ENCODE peak calls at places on chromosome 15, in nine cellular contexts. I is osteoblast, O is ovary, J is mesendoderm, P is GM23338, G is Caco-2, T is GM23248, S is psoas muscle, N is H9. F is an unnamed sample. For H3K4me1, the result is how much of the 10 kb centered on the place peaks cover.

GRCh38 chr15:60585743-60586708 is 107.1 kb upstream of the ICE2 start:
- DNase-seq in P (peak), O (peak), T (peak), N (no peak), G (peak), J (peak), I (peak), S (no peak), F (no peak)

GRCh38 chr15:27222479-27222878 is 251.5 kb downstream of the GABRG3 start:
- DNase-seq in G (no peak), T (peak), N (no peak), I (no peak), J (no peak), S (no peak), P (no peak), O (no peak), F (no peak)

GRCh38 chr15:23420806-23421575 is 26.1 kb downstream of the GOLGA6L2 start:
- DNase-seq in S (no peak), O (no peak), J (no peak), G (peak), I (no peak), P (no peak), N (no peak), T (no peak), F (no peak)

GRCh38 chr15:44676676-44677075 is 13.2 kb upstream of the SPG11 start:
- DNase-seq in P (no peak), O (no peak), I (no peak), T (no peak), S (no peak), J (no peak), G (no peak), N (no peak), F (no peak)

GRCh38 chr15:77748078-77749064 is 115.7 kb upstream of the LINGO1 start:
- DNase-seq in J (no peak), G (no peak), S (no peak), O (no peak), I (no peak), P (peak), T (no peak), N (peak), F (no peak)

GRCh38 chr15:24954783-24955548 is at the start of the genes SNRPN and SNURF:
- DNase-seq in T (peak), P (peak), S (peak), I (peak), J (peak), G (peak), O (peak), N (peak), F (peak)

GRCh38 chr15:57885435-57885834 is 178.9 kb downstream of the POLR2M start:
- DNase-seq in P (no peak), O (no peak), N (no peak), T (no peak), J (no peak), S (no peak), G (no peak), I (no peak), F (no peak)

GRCh38 chr15:95303659-95304058 is 1026.8 kb upstream of the NR2F2 start:
- DNase-seq in I (no peak), P (no peak), T (no peak), S (no peak), G (no peak), O (no peak), N (no peak), J (no peak), F (no peak)

GRCh38 chr15:51825701-51826100 is 3.8 kb upstream of the TMOD3 start:
- DNase-seq in O (no peak), T (no peak), S (no peak), N (no peak), I (no peak), J (no peak), P (no peak), G (no peak), F (no peak)

GRCh38 chr15:99167640-99168039 is 62.8 kb downstream of the SYNM start:
- DNase-seq in P (no peak), N (no peak), O (no peak), S (no peak), I (no peak), T (no peak), J (no peak), G (no peak), F (no peak)

GRCh38 chr15:32878849-32879795 is 161.3 kb downstream of the GREM1 start:
- DNase-seq in I (no peak), N (no peak), O (no peak), J (peak), S (no peak), T (peak), P (no peak), G (no peak), F (no peak)

GRCh38 chr15:91759560-91759959 is 93.9 kb upstream of the SLCO3A1 start:
- DNase-seq in O (no peak), G (no peak), T (no peak), N (no peak), P (no peak), I (no peak), S (no peak), J (no peak), F (no peak)

GRCh38 chr15:95024388-95024787 is 793.0 kb downstream of the MCTP2 start:
- DNase-seq in J (peak), O (no peak), N (no peak), I (no peak), P (peak), G (no peak), T (peak), S (no peak), F (no peak)

GRCh38 chr15:43285609-43286037 is 18.9 kb upstream of the TGM5 start:
- DNase-seq in S (no peak), I (peak), P (peak), O (peak), J (peak), T (peak), N (no peak), G (peak), F (no peak)

GRCh38 chr15:35519536-35520149 is 26.3 kb downstream of the DPH6 start:
- DNase-seq in S (no peak), G (no peak), I (no peak), T (peak), J (peak), N (no peak), O (no peak), P (peak), F (no peak)

GRCh38 chr15:78438595-78439285 is 724 bp downstream of the IREB2 start:
- DNase-seq in S (no peak), T (peak), G (no peak), I (peak), O (no peak), J (peak), N (no peak), P (peak), F (no peak)

GRCh38 chr15:93109370-93110105 is 20.5 kb upstream of the RGMA start:
- DNase-seq in P (peak), J (peak), S (no peak), I (no peak), N (peak), O (no peak), T (no peak), G (no peak), F (no peak)

GRCh38 chr15:40108061-40108854 is 421 bp downstream of the BMF start:
- DNase-seq in N (no peak), I (peak), P (peak), T (peak), G (peak), S (peak), O (peak), J (peak), F (peak)
- H3K4me1 ChIP-seq in N (under half), I (under half), P (half or more), T (under half), G (under half), S (under half), O (under half), J (under half), F (under half)

DNA sequence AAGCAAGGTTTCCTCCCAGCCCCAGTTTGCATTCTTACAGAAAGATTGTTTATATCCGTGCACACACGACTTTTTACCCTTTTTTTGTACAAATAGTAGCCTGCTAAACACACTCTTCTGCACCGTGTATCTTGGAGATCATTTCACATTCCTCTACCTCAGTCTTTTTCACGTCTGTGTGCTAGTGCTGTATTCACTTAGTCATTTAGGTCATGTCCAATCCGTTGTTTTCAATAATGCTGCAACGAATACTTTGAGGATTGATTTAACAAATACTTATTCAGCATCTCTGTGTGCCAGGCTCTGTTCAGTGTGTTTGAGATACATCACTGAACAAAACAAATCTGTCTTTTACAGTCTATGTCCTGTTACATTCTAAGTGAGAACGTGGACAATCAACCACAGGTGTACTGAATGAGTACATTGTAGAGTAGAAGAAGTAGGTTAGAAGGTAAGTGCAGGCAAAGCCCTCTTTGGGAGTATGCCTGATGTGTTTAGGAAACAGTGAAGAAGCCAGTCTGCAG is 917 bp downstream of the JMJD7 start:
- DNase-seq in T (no peak), S (no peak), O (no peak), P (no peak), J (no peak), I (peak), N (no peak), G (no peak), F (no peak)
- H3K4me1 ChIP-seq in T (under half), S (under half), O (under half), P (under half), J (under half), I (under half), N (under half), G (under half), F (under half)

GRCh38 chr15:31215490-31216209 is 111.0 kb upstream of the KLF13 start:
- DNase-seq in T (peak), P (peak), G (peak), N (peak), J (peak), O (peak), I (peak), S (peak), F (peak)
- H3K4me1 ChIP-seq in T (under half), P (under half), G (under half), N (under half), J (under half), O (under half), I (under half), S (under half), F (under half)

DNA sequence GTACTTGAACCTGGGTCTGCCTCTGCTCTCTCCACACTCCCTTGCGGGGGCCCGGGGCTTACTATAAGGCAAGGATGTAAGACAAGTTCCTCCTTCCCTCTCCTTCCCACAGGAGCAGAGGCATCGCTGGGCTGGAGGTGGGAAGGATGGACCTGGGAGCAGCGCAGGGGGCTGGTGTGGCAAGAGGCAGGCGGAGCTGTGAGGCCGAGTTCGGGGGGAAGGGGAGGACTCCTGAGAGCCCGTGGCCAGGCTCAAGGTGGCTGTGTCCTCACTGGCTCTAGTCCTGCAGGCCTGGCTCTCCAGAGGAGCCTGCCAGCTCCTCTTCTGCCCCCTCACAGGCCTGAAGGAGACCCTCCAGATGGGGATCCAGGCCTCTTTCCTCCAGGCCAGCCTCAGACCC is 1.0 kb upstream of the NR2E3 start:
- DNase-seq in P (no peak), I (peak), N (no peak), O (no peak), G (no peak), S (no peak), T (no peak), J (no peak), F (no peak)
- H3K4me1 ChIP-seq in P (under half), I (under half), N (under half), O (under half), G (under half), S (under half), T (under half), J (under half), F (under half)

DNA sequence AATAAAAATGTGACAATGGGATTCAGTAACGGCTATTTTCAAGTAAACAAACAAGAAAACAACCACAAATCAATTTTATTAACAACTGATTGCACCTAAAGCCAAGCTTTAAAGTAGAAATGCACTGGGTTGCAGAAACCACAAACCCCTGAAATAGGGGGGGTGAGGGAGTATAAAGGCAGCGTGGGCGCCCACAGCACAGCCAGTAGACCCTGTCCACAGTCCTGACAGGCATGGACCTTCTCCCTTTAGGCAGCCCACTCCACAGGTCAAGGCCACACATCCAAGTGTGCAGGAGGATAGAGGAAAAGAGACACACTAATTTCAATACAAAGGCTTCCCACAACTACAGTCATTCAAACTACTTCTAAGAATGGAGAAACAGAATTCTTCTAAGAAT is 48.8 kb downstream of the CHSY1 start:
- DNase-seq in O (no peak), I (no peak), J (no peak), P (no peak), T (no peak), N (no peak), S (no peak), G (no peak), F (no peak)
- H3K4me1 ChIP-seq in O (under half), I (half or more), J (under half), P (under half), T (half or more), N (under half), S (under half), G (under half), F (under half)

DNA sequence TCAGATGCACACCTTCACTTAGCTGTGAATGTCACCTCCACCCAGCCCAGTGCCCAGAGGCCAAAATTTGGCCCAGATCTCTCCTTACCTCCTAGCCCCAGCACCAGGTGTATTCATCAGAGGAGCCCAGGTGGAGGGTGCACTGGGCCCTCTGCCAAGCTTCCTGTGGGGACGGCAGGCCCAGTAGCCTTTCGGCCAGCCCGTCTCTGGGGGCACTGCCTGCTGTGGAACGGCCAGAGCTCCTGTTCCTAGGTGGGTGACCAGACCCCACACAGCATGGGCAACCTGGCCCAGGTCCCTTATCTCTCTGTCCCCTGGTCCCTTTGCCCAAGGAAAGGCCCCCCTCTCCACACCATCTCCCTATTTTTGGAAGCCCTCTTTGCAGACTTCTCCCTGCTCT is 67.8 kb downstream of the AAGAB start:
- DNase-seq in S (no peak), O (no peak), P (no peak), I (no peak), N (no peak), G (no peak), J (no peak), T (no peak), F (no peak)
- H3K4me1 ChIP-seq in S (half or more), O (under half), P (under half), I (under half), N (under half), G (under half), J (under half), T (half or more), F (under half)

GRCh38 chr15:70976856-70977255 is 84.2 kb downstream of the LRRC49 start:
- DNase-seq in I (peak), O (no peak), J (no peak), T (peak), G (no peak), N (no peak), P (no peak), S (no peak), F (no peak)
- H3K4me1 ChIP-seq in I (under half), O (under half), J (under half), T (under half), G (under half), N (under half), P (under half), S (under half), F (under half)